ENCODE peak calls at places on chromosomes 3 and 15, in four cellular contexts. R, X, M and S are unnamed samples.

GRCh38 chr15:71634820-71635219 is 175.5 kb upstream of the NR2E3 start:
- DNase-seq in X (no peak), R (no peak), M (peak), S (peak)

GRCh38 chr15:38530113-38530512 is 34.5 kb downstream of the RASGRP1 start:
- DNase-seq in X (no peak), R (no peak), M (no peak), S (peak)

GRCh38 chr3:179451335-179452165 is at the start of gene GNB4:
- DNase-seq in M (peak), R (peak), X (peak), S (peak)

GRCh38 chr3:99931059-99931458 is 113.4 kb downstream of the CMSS1 start:
- DNase-seq in X (no peak), R (no peak), M (no peak), S (no peak)

GRCh38 chr3:17481116-17481515 is 261.3 kb downstream of the TBC1D5 start:
- DNase-seq in X (no peak), M (no peak), R (no peak), S (no peak)

GRCh38 chr3:153087595-153088566 is 74.1 kb upstream of the RAP2B start:
- DNase-seq in M (no peak), R (no peak), X (peak), S (no peak)

GRCh38 chr3:189360291-189360690 is 188.5 kb downstream of the TPRG1 start:
- DNase-seq in R (no peak), X (no peak), M (no peak), S (no peak)

GRCh38 chr3:11548721-11549131 is 95.0 kb downstream of the VGLL4 start:
- DNase-seq in X (peak), R (no peak), M (no peak), S (peak)

GRCh38 chr15:65991721-65992472 is 122.6 kb downstream of the RAB11A start:
- DNase-seq in M (no peak), X (no peak), R (no peak), S (no peak)

GRCh38 chr15:41115088-41115651 is 910 bp downstream of the INO80 start:
- DNase-seq in M (peak), R (no peak), X (no peak), S (peak)

GRCh38 chr15:94607176-94607654 is 375.9 kb downstream of the MCTP2 start:
- DNase-seq in X (no peak), R (no peak), M (no peak), S (peak)

GRCh38 chr3:164879201-164879600 is 199.1 kb downstream of the SI start:
- DNase-seq in X (no peak), R (peak), M (peak), S (no peak)

GRCh38 chr3:141367038-141367730 is 1.1 kb upstream of the ZBTB38 start:
- DNase-seq in M (no peak), X (peak), R (no peak), S (peak)

GRCh38 chr3:13141991-13142412 is 68.8 kb upstream of the IQSEC1 start:
- DNase-seq in M (peak), R (peak), X (no peak), S (peak)

GRCh38 chr15:81216411-81216810 is 19.7 kb downstream of the IL16 start:
- DNase-seq in R (no peak), M (no peak), X (no peak), S (no peak)

GRCh38 chr3:190526787-190527767 is 13.2 kb downstream of the IL1RAP start:
- DNase-seq in R (no peak), X (peak), M (no peak), S (no peak)

GRCh38 chr3:140910860-140911259 is 30.8 kb upstream of the SLC25A36 start:
- DNase-seq in M (peak), R (no peak), X (no peak), S (peak)

GRCh38 chr3:54167999-54168398 is 45.6 kb downstream of the CACNA2D3 start:
- DNase-seq in X (no peak), M (no peak), R (no peak), S (no peak)

GRCh38 chr3:191743283-191743682 is 282.3 kb downstream of the PYDC2 start:
- DNase-seq in R (no peak), X (no peak), M (no peak), S (no peak)

GRCh38 chr3:23775254-23775909 is 30.4 kb upstream of the UBE2E1 start:
- DNase-seq in M (no peak), R (no peak), X (no peak), S (no peak)

GRCh38 chr3:48784426-48785120 is 63.1 kb downstream of the PRKAR2A start:
- DNase-seq in M (no peak), R (no peak), X (no peak), S (no peak)

GRCh38 chr3:125436921-125437320 is 61.8 kb upstream of the ZNF148 start:
- DNase-seq in R (no peak), M (no peak), X (no peak), S (no peak)

GRCh38 chr15:67303490-67304363 is 49.1 kb downstream of the IQCH start:
- DNase-seq in M (peak), R (no peak), X (no peak), S (peak)

GRCh38 chr15:62951481-62951880 is 91.1 kb upstream of the TPM1 start:
- DNase-seq in M (no peak), X (no peak), R (no peak), S (no peak)